ENCODE peak calls at places on chromosomes 12 and 14, in four cellular contexts. Q, N, J and E are unnamed samples.

GRCh38 chr14:55446833-55447232 is 6.4 kb upstream of the TBPL2 start:
- DNase-seq in Q (no peak), N (no peak), J (no peak), E (no peak)

GRCh38 chr14:64938972-64939816 is 3.4 kb downstream of the GPX2 start:
- DNase-seq in Q (no peak), N (no peak), J (no peak), E (no peak)

GRCh38 chr12:40152783-40153383 is 47.0 kb upstream of the SLC2A13 start:
- DNase-seq in Q (no peak), N (peak; percentile 20), J (peak; percentile 8), E (peak; percentile 51)

GRCh38 chr12:19030603-19031002 is 98.9 kb upstream of the PLEKHA5 start:
- DNase-seq in Q (no peak), N (no peak), J (no peak), E (no peak)

GRCh38 chr12:23944067-23944466 is 5.4 kb downstream of the SOX5 start:
- DNase-seq in Q (no peak), N (peak; percentile 25), J (no peak), E (no peak)

GRCh38 chr12:57416039-57416996 is 14.5 kb downstream of the R3HDM2 start:
- DNase-seq in Q (no peak), N (no peak), J (no peak), E (no peak)

GRCh38 chr12:27696293-27696652 is at the start of gene REP15:
- DNase-seq in Q (no peak), N (peak; percentile 48), J (no peak), E (no peak)

GRCh38 chr12:49887536-49888401 is 15.9 kb downstream of the FAIM2 start:
- DNase-seq in Q (no peak), N (peak; percentile 55), J (no peak), E (no peak)

GRCh38 chr12:3595721-3596120 is 104.7 kb downstream of the PRMT8 start:
- DNase-seq in Q (no peak), N (no peak), J (no peak), E (no peak)

GRCh38 chr12:107361970-107362369 is 268.6 kb upstream of the CRY1 start:
- DNase-seq in Q (no peak), N (no peak), J (no peak), E (no peak)

GRCh38 chr12:71641390-71641789 is 22.3 kb downstream of the ZFC3H1 start:
- DNase-seq in Q (no peak), N (no peak), J (peak; percentile 48), E (no peak)

GRCh38 chr12:126182619-126183236 is 1117.5 kb downstream of the AACS start:
- DNase-seq in Q (no peak), N (no peak), J (no peak), E (no peak)

GRCh38 chr14:89736866-89737265 is 217.7 kb downstream of the EFCAB11 start:
- DNase-seq in Q (no peak), N (no peak), J (no peak), E (no peak)

GRCh38 chr12:107523760-107524558 is 161.6 kb upstream of the PWP1 start:
- DNase-seq in Q (no peak), N (peak; percentile 74), J (no peak), E (no peak)

GRCh38 chr14:93110856-93111419 is 4.8 kb downstream of the ITPK1 start:
- DNase-seq in Q (no peak), N (no peak), J (no peak), E (no peak)

GRCh38 chr14:93108105-93108504 is 7.6 kb downstream of the ITPK1 start:
- DNase-seq in Q (no peak), N (no peak), J (no peak), E (no peak)

GRCh38 chr14:93106541-93107156 is 9.1 kb downstream of the ITPK1 start:
- DNase-seq in Q (no peak), N (no peak), J (no peak), E (no peak)

GRCh38 chr14:93107383-93107782 is 8.3 kb downstream of the ITPK1 start:
- DNase-seq in Q (no peak), N (no peak), J (no peak), E (no peak)

GRCh38 chr14:93109572-93110481 is 5.9 kb downstream of the ITPK1 start:
- DNase-seq in Q (no peak), N (no peak), J (no peak), E (no peak)
- TF ChIP-seq ESRRA in Q (no peak), N (no peak), J (no peak), E (no peak)

DNA sequence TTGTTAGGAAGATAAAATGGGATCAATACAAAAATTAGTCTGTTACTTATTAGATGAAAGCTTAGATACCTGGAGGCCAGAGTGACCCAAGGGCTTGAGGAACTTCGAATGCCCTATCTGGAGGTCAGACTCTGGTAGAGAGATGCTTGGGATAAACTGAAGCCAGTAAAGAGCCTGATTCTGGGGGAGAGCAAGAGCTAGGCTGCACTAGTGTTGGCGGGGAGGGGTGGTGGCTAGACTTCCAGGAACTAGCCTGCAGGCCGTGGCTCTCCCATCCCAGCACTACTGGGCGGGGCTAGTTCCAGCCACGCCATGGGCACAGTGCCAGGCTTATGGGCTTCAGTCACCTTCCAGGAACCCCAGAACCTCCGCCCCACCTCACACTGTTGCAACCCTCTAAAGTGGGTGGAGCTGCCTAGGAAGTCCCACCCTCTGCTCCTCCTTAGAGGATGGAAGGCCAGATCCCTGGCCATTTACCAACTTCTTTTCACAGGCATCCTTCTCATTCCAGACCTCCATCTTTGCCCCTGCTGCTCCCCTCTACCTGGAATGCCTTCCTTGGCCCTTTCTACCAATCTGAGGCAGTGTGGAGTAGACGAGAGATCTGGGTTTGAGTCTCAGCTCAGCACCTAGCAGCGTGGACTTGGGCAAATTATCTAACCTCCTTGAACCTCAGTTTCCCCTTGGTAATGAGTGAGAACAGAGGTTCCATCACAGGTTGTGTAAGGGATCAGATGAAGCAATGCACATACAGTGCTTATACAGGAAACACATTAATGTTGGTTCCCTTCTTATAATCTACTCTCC is 6.3 kb upstream of the NFE2 start:
- DNase-seq in Q (no peak), N (peak; percentile 58), J (peak; percentile 90), E (peak; percentile 45)
- TF ChIP-seq ATF2 in Q (no peak), N (no peak), J (no peak), E (no peak)

GRCh38 chr12:46676396-46676795 is 149.4 kb downstream of the SLC38A4 start:
- DNase-seq in Q (no peak), N (no peak), J (no peak), E (no peak)

GRCh38 chr12:46674126-46674525 is 151.7 kb downstream of the SLC38A4 start:
- DNase-seq in Q (no peak), N (no peak), J (no peak), E (no peak)

GRCh38 chr12:46675736-46676135 is 150.1 kb downstream of the SLC38A4 start:
- DNase-seq in Q (no peak), N (peak; percentile 30), J (peak; percentile 17), E (peak; percentile 31)

GRCh38 chr12:46676797-46677520 is 148.8 kb downstream of the SLC38A4 start:
- DNase-seq in Q (no peak), N (no peak), J (no peak), E (no peak)

GRCh38 chr12:46674818-46675217 is 151.0 kb downstream of the SLC38A4 start:
- DNase-seq in Q (no peak), N (no peak), J (no peak), E (no peak)
- TF ChIP-seq ESRRA in Q (no peak), N (no peak), J (no peak), E (no peak)

GRCh38 chr12:113014565-113014964 is 36.2 kb downstream of the OAS2 start:
- DNase-seq in Q (no peak), N (no peak), J (no peak), E (no peak)

GRCh38 chr12:113016796-113017195 is 38.5 kb downstream of the OAS2 start:
- DNase-seq in Q (no peak), N (no peak), J (no peak), E (no peak)

GRCh38 chr12:113022563-113023297 is 33.8 kb upstream of the DTX1 start:
- DNase-seq in Q (no peak), N (no peak), J (no peak), E (no peak)

GRCh38 chr12:113021500-113021899 is 35.0 kb upstream of the DTX1 start:
- DNase-seq in Q (no peak), N (no peak), J (no peak), E (no peak)

DNA sequence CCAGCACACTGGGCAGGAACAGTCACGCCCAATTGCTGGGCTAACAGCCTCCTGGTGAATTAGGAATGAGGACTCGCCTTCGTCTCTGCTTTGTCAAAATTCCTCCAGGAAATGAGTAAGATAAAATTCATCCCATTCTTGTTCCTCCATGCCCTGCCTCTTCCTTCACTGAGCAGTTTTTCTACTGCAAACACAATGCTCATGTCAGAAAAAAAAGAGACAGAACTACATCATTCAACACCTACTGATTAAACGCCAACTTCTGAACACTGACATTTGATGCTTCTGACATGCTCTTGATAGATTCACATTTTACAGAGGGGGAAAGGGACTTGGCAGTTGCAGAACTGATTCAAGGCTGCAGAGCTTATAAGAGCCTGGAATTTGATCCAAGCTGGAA is 37.5 kb upstream of the DTX1 start:
- DNase-seq in Q (no peak), N (no peak), J (no peak), E (no peak)
- TF ChIP-seq ATF2 in Q (no peak), N (no peak), J (no peak), E (no peak)

DNA sequence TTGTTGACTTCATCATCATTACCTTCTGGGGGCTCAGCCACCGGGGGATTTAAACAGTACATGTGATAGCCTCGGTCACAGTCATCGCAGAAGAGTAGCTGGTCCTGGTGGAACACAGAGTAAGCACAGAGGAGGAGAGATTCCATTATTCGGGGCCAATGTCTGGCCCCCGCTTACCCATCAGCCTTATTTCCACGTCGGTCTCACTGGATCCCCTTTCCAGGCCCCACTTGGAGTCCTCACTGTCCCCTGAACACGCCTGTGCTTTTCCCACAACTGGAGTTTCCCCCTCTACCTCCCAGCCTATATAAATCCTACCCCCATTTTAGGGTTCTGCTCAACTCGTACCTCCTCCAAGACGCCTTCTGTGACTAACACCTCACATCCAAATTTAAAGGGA is 274.0 kb downstream of the DPF3 start:
- DNase-seq in Q (no peak), N (no peak), J (no peak), E (no peak)
- TF ChIP-seq ESRRA in Q (no peak), N (no peak), J (no peak), E (no peak)

GRCh38 chr14:69375722-69376121 is 22.4 kb downstream of the ERH start:
- DNase-seq in Q (no peak), N (no peak), J (no peak), E (no peak)

GRCh38 chr14:69375182-69375581 is 22.9 kb downstream of the ERH start:
- DNase-seq in Q (no peak), N (no peak), J (no peak), E (no peak)

GRCh38 chr14:69374235-69374634 is 23.9 kb downstream of the ERH start:
- DNase-seq in Q (no peak), N (no peak), J (no peak), E (no peak)

GRCh38 chr14:69376439-69376838 is 21.7 kb downstream of the ERH start:
- DNase-seq in Q (no peak), N (peak; percentile 40), J (no peak), E (no peak)

DNA sequence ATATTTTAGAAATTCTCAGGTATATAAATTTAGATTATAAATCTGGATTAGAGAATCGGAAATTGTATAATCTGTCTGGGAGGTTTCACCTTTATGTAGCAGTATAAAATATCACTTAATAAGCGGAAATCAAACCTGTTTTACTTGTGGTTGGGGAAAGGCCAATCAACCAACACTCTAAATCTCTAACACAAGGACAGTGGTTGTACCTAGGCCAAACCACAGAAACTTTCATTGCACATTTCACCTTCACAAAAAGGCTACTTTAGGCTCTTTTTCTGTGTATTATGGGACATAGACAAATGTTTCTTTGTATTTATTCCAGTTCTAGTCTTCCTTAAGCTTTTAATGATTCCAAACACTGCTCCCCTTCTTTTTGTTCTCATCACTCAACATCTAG is 19.8 kb downstream of the ERH start:
- DNase-seq in Q (no peak), N (no peak), J (no peak), E (no peak)
- TF ChIP-seq ATF2 in Q (no peak), N (no peak), J (no peak), E (no peak)